ENCODE peak calls at places on chromosomes 16 and 17, in four cellular contexts. G is mucosa of descending colon, S is pancreas, Y is foreskin fibroblast. F is an unnamed sample.

GRCh38 chr17:7589891-7590611 is at the start of gene SOX15:
- DNase-seq in G (no peak), S (no peak), Y (no peak), F (no peak)

GRCh38 chr17:48985436-48986245 is 11.5 kb upstream of the IGF2BP1 start:
- DNase-seq in Y (no peak), S (no peak), G (no peak), F (no peak)

GRCh38 chr17:20153231-20153630 is 144.1 kb downstream of the SPECC1 start:
- DNase-seq in Y (no peak), G (peak; percentile 34), S (no peak), F (no peak)

GRCh38 chr17:52227926-52228325 is 69.4 kb upstream of the CA10 start:
- DNase-seq in Y (no peak), S (no peak), G (no peak), F (no peak)

GRCh38 chr16:80924372-80924978 is 82.2 kb downstream of the CMC2 start:
- DNase-seq in S (peak; percentile 43), G (peak; percentile 85), Y (peak; percentile 42), F (peak; percentile 69)

GRCh38 chr16:75203106-75203505 is 3.9 kb downstream of the CTRB2 start:
- DNase-seq in G (no peak), Y (no peak), S (no peak), F (no peak)

GRCh38 chr17:7258731-7259554 is 3.3 kb downstream of the CLDN7 start:
- DNase-seq in G (peak; percentile 89), Y (peak; percentile 79), S (no peak), F (peak; percentile 29)

GRCh38 chr17:75922963-75923874 is 17.6 kb downstream of the FBF1 start:
- DNase-seq in Y (no peak), G (peak; percentile 56), S (no peak), F (no peak)

GRCh38 chr17:38568845-38569510 is 36.8 kb downstream of the SRCIN1 start:
- DNase-seq in G (no peak), Y (no peak), S (no peak), F (no peak)

GRCh38 chr17:65163990-65164495 is 26.9 kb downstream of the RGS9 start:
- DNase-seq in S (no peak), G (peak; percentile 53), Y (peak; percentile 60), F (peak; percentile 52)

GRCh38 chr17:64118452-64118979 is 11.4 kb downstream of the ERN1 start:
- DNase-seq in S (peak; percentile 77), Y (peak; percentile 26), G (peak; percentile 34), F (no peak)

GRCh38 chr16:49200223-49200820 is 81.3 kb downstream of the CBLN1 start:
- DNase-seq in Y (no peak), S (no peak), G (no peak), F (no peak)

GRCh38 chr16:79980650-79981521 is 380.3 kb upstream of the MAF start:
- DNase-seq in S (no peak), G (no peak), Y (no peak), F (no peak)

GRCh38 chr17:79777844-79778503 is at the start of gene CBX2:
- DNase-seq in Y (peak; percentile 53), S (peak; percentile 72), G (peak; percentile 73), F (peak; percentile 45)

GRCh38 chr17:63704836-63705235 is 4.9 kb upstream of the LIMD2 start:
- DNase-seq in G (no peak), S (no peak), Y (no peak), F (no peak)

GRCh38 chr16:57245472-57246113 is 534 bp downstream of the ARL2BP start:
- DNase-seq in Y (no peak), S (peak; percentile 63), G (peak; percentile 55), F (peak; percentile 26)

GRCh38 chr17:75749545-75750389 is 15.2 kb downstream of the GALK1 start:
- DNase-seq in G (peak; percentile 93), S (peak; percentile 74), Y (peak; percentile 61), F (peak; percentile 77)

GRCh38 chr16:27582883-27583282 is 32.9 kb downstream of the KATNIP start:
- DNase-seq in S (no peak), Y (no peak), G (no peak), F (no peak)

GRCh38 chr16:4298761-4299522 is 16.9 kb upstream of the GLIS2 start:
- DNase-seq in G (peak; percentile 83), S (peak; percentile 49), Y (peak; percentile 94), F (peak; percentile 84)

GRCh38 chr16:15521758-15522509 is 87.5 kb downstream of the BMERB1 start:
- DNase-seq in S (no peak), G (no peak), Y (peak; percentile 20), F (peak; percentile 89)

GRCh38 chr16:26826500-26826899 is 240.2 kb upstream of the C16orf82 start:
- DNase-seq in G (no peak), Y (no peak), S (no peak), F (no peak)

GRCh38 chr17:44354582-44355309 is 8.9 kb downstream of the FAM171A2 start:
- DNase-seq in Y (no peak), S (no peak), G (peak; percentile 66), F (no peak)

GRCh38 chr16:50558913-50559312 is 10.7 kb downstream of the NKD1 start:
- DNase-seq in S (no peak), G (no peak), Y (no peak), F (no peak)

GRCh38 chr17:2335726-2336214 is 487 bp downstream of the TSR1 start:
- DNase-seq in Y (no peak), G (peak; percentile 28), S (no peak), F (no peak)

GRCh38 chr17:75845058-75845711 is 981 bp upstream of the UNC13D start:
- DNase-seq in Y (peak; percentile 54), S (peak; percentile 94), G (peak; percentile 86), F (peak; percentile 71)

GRCh38 chr16:30995927-30996323 is 10.9 kb downstream of the HSD3B7 start:
- DNase-seq in S (no peak), Y (no peak), G (no peak), F (no peak)

GRCh38 chr16:58127033-58127556 is 2.1 kb downstream of the CFAP20 start:
- DNase-seq in S (no peak), Y (peak; percentile 34), G (no peak), F (peak; percentile 72)

GRCh38 chr17:65627892-65628622 is 66.6 kb upstream of the AXIN2 start:
- DNase-seq in G (peak; percentile 70), S (no peak), Y (peak; percentile 70), F (peak; percentile 71)

GRCh38 chr17:75647921-75648320 is 14.7 kb downstream of the SMIM5 start:
- DNase-seq in Y (no peak), S (no peak), G (no peak), F (no peak)

GRCh38 chr17:296382-296781 is 56.2 kb downstream of the RPH3AL start:
- DNase-seq in Y (no peak), S (peak; percentile 5), G (no peak), F (no peak)

DNA sequence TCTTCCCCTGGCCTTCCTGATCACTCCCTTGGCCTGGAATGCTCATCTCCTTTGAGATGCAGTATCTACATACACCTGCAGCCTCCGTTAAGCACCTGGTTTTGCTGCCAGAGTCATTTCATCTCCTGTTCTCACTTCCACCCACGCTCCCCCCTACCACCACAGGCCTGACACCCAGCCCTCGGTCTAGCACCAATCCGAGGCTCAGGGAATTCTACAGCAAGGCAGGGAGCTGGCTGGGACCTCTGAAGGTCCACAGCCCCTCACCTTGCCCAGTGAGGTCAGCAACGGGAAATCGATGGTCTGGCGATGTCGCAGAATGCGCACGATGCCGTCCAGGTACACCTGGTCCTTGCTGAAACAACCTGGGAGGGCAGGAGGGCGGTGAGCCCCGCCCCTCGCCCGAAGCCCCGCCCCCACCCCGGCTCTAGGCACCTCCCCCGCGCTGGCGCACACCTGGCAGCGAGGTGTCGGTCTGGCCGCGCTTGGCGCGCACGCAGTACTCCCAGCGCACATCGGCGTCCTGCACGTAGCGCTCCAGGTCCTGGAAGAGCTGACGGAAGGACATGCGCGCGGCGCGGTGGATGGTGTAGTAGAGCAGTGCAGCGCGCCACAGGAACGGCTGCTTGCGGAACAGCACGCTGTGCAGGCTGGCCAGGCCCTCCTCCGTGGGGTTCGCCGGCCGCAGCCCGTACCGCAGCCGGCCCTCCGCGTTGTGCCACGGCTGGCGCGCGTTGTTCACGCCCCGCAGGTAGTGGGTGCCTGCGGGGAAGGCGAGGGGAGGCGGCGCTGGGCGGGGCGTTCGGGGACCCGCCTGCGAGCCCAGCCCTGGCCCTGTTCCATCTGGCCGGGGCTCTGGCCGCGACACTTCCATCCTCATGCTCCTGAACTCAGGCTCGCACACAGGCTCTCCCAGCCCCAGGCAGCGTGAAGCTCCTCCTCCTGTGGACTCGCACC is 5.7 kb downstream of the MATCAP1 start:
- DNase-seq in G (peak; percentile 85), S (peak; percentile 83), Y (no peak), F (peak; percentile 73)
- TF ChIP-seq CTCF in G (no peak), S (no peak), Y (no peak), F (no peak)

DNA sequence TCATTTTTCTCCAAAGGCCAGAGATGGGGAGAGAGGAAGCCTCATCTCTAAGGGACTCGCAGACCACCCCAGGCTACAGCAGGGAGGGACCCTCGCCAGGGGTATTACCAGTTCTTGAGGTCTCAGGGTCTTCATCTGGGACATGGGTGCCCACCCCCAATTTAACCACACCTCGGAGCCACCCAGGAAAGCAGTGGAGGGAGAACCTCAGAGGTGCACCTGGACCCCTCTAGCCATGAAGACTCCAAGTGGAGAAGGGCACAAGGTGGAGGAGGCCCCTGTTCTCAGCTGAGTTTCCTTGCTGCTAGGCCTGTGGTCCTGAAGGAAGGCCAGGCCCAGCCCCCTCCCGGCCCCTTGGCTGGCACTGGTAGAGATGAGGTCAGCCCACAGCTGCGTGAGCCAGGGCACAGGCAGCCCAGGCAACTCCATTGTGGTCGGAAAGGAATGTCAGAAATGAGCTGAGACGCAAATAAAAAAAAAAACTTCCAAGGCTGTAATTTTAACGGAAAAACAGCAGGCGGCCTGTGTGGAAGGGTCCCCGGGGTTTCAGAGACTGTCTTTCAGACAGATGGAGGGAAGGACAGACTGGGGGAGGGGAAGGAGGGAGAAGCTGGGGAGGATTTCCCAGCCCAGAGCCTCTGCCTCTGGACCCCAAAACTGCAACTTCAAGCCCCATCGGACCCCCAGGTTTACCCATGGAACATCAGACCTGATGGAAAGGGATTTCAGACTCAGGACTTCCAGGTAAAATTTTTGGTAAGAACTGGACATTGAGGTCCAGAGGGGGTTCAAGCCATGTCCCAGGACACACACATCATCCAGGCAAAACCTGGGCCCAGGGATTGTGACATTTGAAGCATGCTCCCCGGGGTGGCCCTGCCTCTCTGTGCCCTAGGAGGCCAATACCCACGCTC is 25.5 kb upstream of the MRPS23 start:
- DNase-seq in S (peak; percentile 54), Y (peak; percentile 97), G (peak; percentile 34), F (peak; percentile 98)
- H3K4me3 ChIP-seq in S (no peak overlapping the region), Y (peak overlapping the region; percentile 37), G (no peak overlapping the region), F (peak overlapping the region; percentile 17)

GRCh38 chr17:81394377-81394747 is 895 bp upstream of the BAHCC1 start:
- DNase-seq in G (no peak), S (no peak), Y (no peak), F (no peak)
- TF ChIP-seq CTCF in G (no peak), S (no peak), Y (no peak), F (no peak)

DNA sequence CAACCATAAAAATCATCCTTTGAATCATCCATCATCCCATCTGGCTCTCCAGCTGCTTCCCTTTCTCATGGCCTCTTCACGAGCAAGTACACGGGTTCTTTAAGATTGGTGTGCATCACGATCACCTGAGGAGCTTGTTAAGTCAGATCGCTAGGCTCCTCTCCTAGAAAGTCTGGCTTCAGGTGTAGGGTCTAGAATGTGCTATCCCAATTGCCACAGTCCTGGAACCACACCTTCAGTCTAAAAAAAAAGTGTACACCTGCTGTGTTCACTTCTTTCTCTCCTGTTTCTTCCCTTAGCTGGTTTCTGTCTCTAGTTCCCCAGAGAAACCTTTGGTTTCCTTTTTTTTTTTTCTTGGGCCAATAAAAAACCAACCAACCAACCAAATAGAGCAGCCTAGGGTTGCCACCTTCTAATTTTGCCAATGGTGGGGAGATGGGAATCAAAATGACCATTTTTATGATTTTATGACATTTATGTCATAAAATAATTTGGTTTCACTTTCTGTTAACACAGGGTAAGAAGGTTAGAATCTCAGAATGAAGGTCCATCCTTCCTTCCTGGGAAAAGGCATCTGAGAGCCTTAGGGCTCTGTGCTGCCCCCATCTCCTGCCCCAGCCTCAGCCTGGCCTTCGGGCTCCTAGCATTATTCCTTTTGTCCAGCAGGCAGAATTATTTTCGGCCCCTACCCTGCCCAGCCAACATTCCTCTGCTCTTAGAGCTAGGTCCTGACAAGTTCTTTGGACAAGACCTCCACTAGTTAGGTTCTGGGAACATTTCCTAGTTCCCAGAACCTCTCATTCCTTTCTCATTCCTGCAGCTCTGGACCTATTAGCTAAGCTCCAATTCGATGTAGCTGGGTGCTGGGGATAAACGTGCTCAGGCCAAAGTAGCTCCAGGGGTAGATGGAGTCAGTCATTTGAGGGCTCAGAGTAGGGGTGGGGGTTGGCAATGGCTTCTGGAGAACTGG is 1.9 kb upstream of the GGT6 start:
- DNase-seq in S (no peak), G (peak; percentile 35), Y (no peak), F (no peak)
- H3K4me3 ChIP-seq in S (no peak overlapping the region), G (no peak overlapping the region), Y (no peak overlapping the region), F (no peak overlapping the region)

F was measured in choroid plexus epithelial cell.